ENCODE peak calls at places on chromosomes 11 and 22, in four cellular contexts. I is colonic mucosa, Q is sigmoid colon, U is right cardiac atrium. L is an unnamed sample.

GRCh38 chr22:43996170-43996980 is 27.7 kb upstream of the PARVB start:
- DNase-seq in I (peak; percentile 46), Q (peak; percentile 73), U (peak; percentile 85), L (peak; percentile 81)

GRCh38 chr11:121464352-121464946 is 11.7 kb upstream of the SORL1-AS1 start:
- DNase-seq in I (no peak), Q (peak; percentile 89), U (peak; percentile 78), L (peak; percentile 84)

GRCh38 chr11:118696673-118697226 is 17.3 kb upstream of the TREH start:
- DNase-seq in I (no peak), Q (no peak), U (no peak), L (no peak)

GRCh38 chr11:129620705-129621104 is 194.9 kb upstream of the TMEM45B start:
- DNase-seq in I (no peak), Q (no peak), U (no peak), L (no peak)

GRCh38 chr11:41508121-41508520 is 48.7 kb upstream of the LRRC4C start:
- DNase-seq in I (no peak), Q (no peak), U (no peak), L (no peak)

GRCh38 chr22:30305906-30306628 is 16.8 kb upstream of the CASTOR1 start:
- DNase-seq in I (peak; percentile 51), Q (no peak), U (no peak), L (no peak)

GRCh38 chr11:96107143-96107829 is 183.4 kb upstream of the MTMR2 start:
- DNase-seq in I (no peak), Q (no peak), U (no peak), L (no peak)

GRCh38 chr11:45930951-45931563 is 8.6 kb downstream of the LARGE2 start:
- DNase-seq in I (no peak), Q (no peak), U (peak; percentile 43), L (peak; percentile 61)

GRCh38 chr11:13140028-13140870 is 131.1 kb downstream of the RASSF10 start:
- DNase-seq in I (peak; percentile 87), Q (no peak), U (no peak), L (no peak)

GRCh38 chr11:69383946-69384547 is 90.1 kb downstream of the MYEOV start:
- DNase-seq in I (no peak), Q (no peak), U (peak; percentile 27), L (no peak)

GRCh38 chr22:17918840-17919239 is 105.5 kb downstream of the MICAL3 start:
- DNase-seq in I (no peak), Q (peak; percentile 5), U (no peak), L (peak; percentile 82)

GRCh38 chr11:109972939-109973338 is 120.3 kb upstream of the ZC3H12C start:
- DNase-seq in I (no peak), Q (no peak), U (no peak), L (no peak)

GRCh38 chr22:20032407-20032991 is 11.6 kb downstream of the TANGO2 start:
- DNase-seq in I (no peak), Q (no peak), U (no peak), L (peak; percentile 77)

GRCh38 chr11:102263604-102264003 is 53.7 kb upstream of the BIRC3 start:
- DNase-seq in I (no peak), Q (no peak), U (no peak), L (no peak)

GRCh38 chr11:69508974-69509373 is 27.5 kb downstream of the LINC01488 start:
- DNase-seq in I (no peak), Q (peak; percentile 39), U (no peak), L (peak; percentile 22)

GRCh38 chr11:7666292-7666866 is 6.9 kb downstream of the CYB5R2 start:
- DNase-seq in I (no peak), Q (no peak), U (no peak), L (peak; percentile 54)

DNA sequence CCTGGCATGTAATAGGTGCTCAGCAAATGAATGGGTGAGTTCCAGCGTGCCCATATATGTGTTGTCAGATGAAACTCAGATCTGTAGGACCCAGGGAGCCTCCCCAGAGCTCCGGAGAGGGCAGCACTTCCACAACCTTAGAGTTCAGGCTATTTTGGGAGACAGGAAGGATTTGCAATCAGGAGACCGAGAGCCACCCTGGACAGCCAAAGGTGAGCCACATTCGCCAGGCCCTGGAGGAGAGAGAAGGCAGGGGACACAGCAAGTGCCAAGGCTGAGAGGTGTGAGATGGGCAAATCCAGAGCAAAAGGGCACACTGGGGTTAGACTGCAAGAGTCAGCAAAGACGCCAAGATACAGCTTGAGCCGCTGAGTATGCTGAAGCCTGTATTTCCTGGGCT is 66.4 kb downstream of the CD82 start:
- DNase-seq in I (peak; percentile 11), Q (peak; percentile 54), U (no peak), L (no peak)
- H3K4me3 ChIP-seq in I (no peak overlapping the region), Q (no peak overlapping the region), U (no peak overlapping the region), L (no peak overlapping the region)

GRCh38 chr11:100808904-100809491 is 121.9 kb downstream of the ARHGAP42 start:
- DNase-seq in I (no peak), Q (no peak), U (no peak), L (peak; percentile 76)
- H3K9me3 ChIP-seq in I (no peaks in the 10 kb centered on the region), Q (no peaks in the 10 kb centered on the region), U (no peaks in the 10 kb centered on the region), L (no peaks in the 10 kb centered on the region)

GRCh38 chr11:100687630-100688395 is 725 bp downstream of the ARHGAP42 start:
- DNase-seq in I (peak; percentile 71), Q (peak; percentile 72), U (no peak), L (peak; percentile 96)
- H3K4me1 ChIP-seq in I (no peaks in the 10 kb centered on the region), Q (peaks cover 41% of the 10 kb centered on the region), U (peaks cover 2% of the 10 kb centered on the region), L (peaks cover 31% of the 10 kb centered on the region)

GRCh38 chr22:31628362-31628761 is 33.7 kb downstream of the PISD start:
- DNase-seq in I (no peak), Q (no peak), U (peak; percentile 1), L (no peak)

GRCh38 chr22:31627223-31627731 is 34.7 kb downstream of the PISD start:
- DNase-seq in I (no peak), Q (no peak), U (peak; percentile 77), L (peak; percentile 46)

GRCh38 chr22:31630331-31631329 is 31.4 kb downstream of the PISD start:
- DNase-seq in I (peak; percentile 73), Q (peak; percentile 88), U (peak; percentile 94), L (peak; percentile 99)

GRCh38 chr22:31629741-31630184 is 32.3 kb downstream of the PISD start:
- DNase-seq in I (no peak), Q (no peak), U (peak; percentile 69), L (no peak)

GRCh38 chr22:31628969-31629723 is 32.9 kb downstream of the PISD start:
- DNase-seq in I (no peak), Q (no peak), U (peak; percentile 56), L (peak; percentile 69)
- H3K4me3 ChIP-seq in I (no peak overlapping the region), Q (no peak overlapping the region), U (no peak overlapping the region), L (peak overlapping the region; percentile 90)

DNA sequence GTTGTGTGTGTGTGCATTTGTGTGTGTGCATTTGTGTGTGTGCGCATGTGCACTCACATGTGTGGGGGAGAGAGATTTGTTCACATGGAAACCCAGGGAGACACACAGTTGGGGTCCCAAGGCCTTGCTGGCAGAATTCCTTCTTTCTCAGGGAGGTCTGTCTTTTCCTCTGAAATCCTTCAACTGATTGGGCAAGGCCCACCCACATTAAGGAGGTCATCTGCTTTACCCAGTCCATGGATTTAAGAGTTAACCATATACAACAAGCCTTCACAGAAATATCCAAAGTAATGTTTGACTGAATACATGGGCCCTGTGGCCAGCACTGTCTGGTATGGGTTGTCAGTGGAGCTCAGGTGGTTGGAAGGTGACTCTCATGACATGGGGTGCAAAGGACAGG is 641.4 kb downstream of the BRD1 start:
- DNase-seq in I (no peak), Q (no peak), U (no peak), L (no peak)
- H3K9me3 ChIP-seq in I (no peaks in the 10 kb centered on the region), Q (no peaks in the 10 kb centered on the region), U (no peaks in the 10 kb centered on the region), L (no peaks in the 10 kb centered on the region)